ENCODE peak calls at places on chromosome 13, in five cellular contexts. I is choroid plexus epithelial cell, L is progenitor cell of endocrine pancreas, X is breast epithelium, P is activated B cell treated with CpG ODN at 0.5 μM for 24 hours. W is an unnamed sample.

GRCh38 chr13:109758937-109759480 is 27.4 kb downstream of the IRS2 start:
- DNase-seq in X (no peak), L (no peak), P (no peak), I (no peak), W (no peak)

GRCh38 chr13:97630725-97631124 is 196.8 kb downstream of the RAP2A start:
- DNase-seq in L (no peak), X (no peak), I (no peak), P (no peak), W (no peak)

GRCh38 chr13:39942177-39942900 is 286.9 kb downstream of the COG6 start:
- DNase-seq in X (no peak), L (no peak), P (no peak), I (no peak), W (no peak)

GRCh38 chr13:44136693-44137268 is 236.8 kb upstream of the SERP2 start:
- DNase-seq in X (no peak), L (no peak), P (no peak), I (no peak), W (no peak)

GRCh38 chr13:50141660-50142010 is 126.4 kb downstream of the KCNRG start:
- DNase-seq in P (no peak), X (no peak), L (no peak), I (no peak), W (no peak)

GRCh38 chr13:71798723-71799122 is 68.3 kb downstream of the DACH1 start:
- DNase-seq in L (no peak), P (no peak), X (no peak), I (no peak), W (no peak)

GRCh38 chr13:80551650-80552497 is 210.9 kb upstream of the SPRY2 start:
- DNase-seq in I (peak; percentile 38), X (no peak), P (no peak), L (no peak), W (no peak)

GRCh38 chr13:113506025-113506685 is 15.6 kb upstream of the DCUN1D2 start:
- DNase-seq in L (no peak), I (peak; percentile 58), X (no peak), P (no peak), W (no peak)

GRCh38 chr13:40058757-40059236 is 403.3 kb downstream of the COG6 start:
- DNase-seq in X (no peak), P (no peak), I (peak; percentile 89), L (no peak), W (no peak)

GRCh38 chr13:69109891-69110525 is 997.6 kb upstream of the ATXN8OS start:
- DNase-seq in L (no peak), P (no peak), I (no peak), X (no peak), W (no peak)

GRCh38 chr13:77580748-77581147 is 45.2 kb downstream of the SCEL start:
- DNase-seq in P (no peak), I (no peak), X (no peak), L (no peak), W (no peak)

GRCh38 chr13:24694907-24695306 is 14.7 kb downstream of the ATP12A start:
- DNase-seq in P (no peak), X (no peak), L (no peak), I (no peak), W (no peak)

GRCh38 chr13:25232937-25233515 is 54.3 kb downstream of the MTMR6 start:
- DNase-seq in P (no peak), I (peak; percentile 52), X (no peak), L (no peak), W (no peak)

GRCh38 chr13:78487707-78488106 is 115.6 kb downstream of the POU4F1 start:
- DNase-seq in L (no peak), P (no peak), X (no peak), I (no peak), W (no peak)

GRCh38 chr13:100573121-100573520 is 15.5 kb downstream of the GGACT start:
- DNase-seq in L (peak; percentile 20), X (peak; percentile 59), I (peak; percentile 93), P (peak; percentile 35), W (no peak)

GRCh38 chr13:113359556-113359955 is 4.4 kb downstream of the GRTP1 start:
- DNase-seq in L (no peak), P (no peak), I (no peak), X (no peak), W (no peak)

GRCh38 chr13:67230774-67231480 is 791 bp upstream of the PCDH9 start:
- DNase-seq in P (peak; percentile 37), L (peak; percentile 39), X (peak; percentile 58), I (peak; percentile 64), W (peak; percentile 75)

GRCh38 chr13:80400164-80400767 is 59.3 kb upstream of the SPRY2 start:
- DNase-seq in X (no peak), L (no peak), I (no peak), P (no peak), W (no peak)

GRCh38 chr13:37187110-37187509 is 81.6 kb upstream of the CSNK1A1L start:
- DNase-seq in X (no peak), P (no peak), L (no peak), I (peak; percentile 54), W (no peak)

GRCh38 chr13:71770710-71771109 is 96.3 kb downstream of the DACH1 start:
- DNase-seq in X (no peak), P (no peak), L (no peak), I (no peak), W (no peak)

GRCh38 chr13:22592515-22592914 is 588.3 kb upstream of the SGCG start:
- DNase-seq in I (no peak), P (no peak), X (no peak), L (no peak), W (no peak)

GRCh38 chr13:75415720-75416119 is 66.2 kb downstream of the TBC1D4 start:
- DNase-seq in X (no peak), P (no peak), I (peak; percentile 92), L (no peak), W (no peak)

GRCh38 chr13:46541210-46541609 is 11.8 kb upstream of the LRCH1 start:
- DNase-seq in P (no peak), I (no peak), L (no peak), X (no peak), W (no peak)

GRCh38 chr13:40315416-40316064 is 350.9 kb downstream of the FOXO1 start:
- DNase-seq in P (no peak), I (peak; percentile 18), X (no peak), L (no peak), W (no peak)

GRCh38 chr13:50419466-50419865 is 404.2 kb downstream of the KCNRG start:
- DNase-seq in L (no peak), P (no peak), X (no peak), I (no peak), W (no peak)

GRCh38 chr13:114002009-114002544 is 28.2 kb upstream of the C13orf46 start:
- DNase-seq in L (no peak), I (no peak), X (no peak), P (no peak), W (no peak)

GRCh38 chr13:67023088-67023893 is 206.8 kb downstream of the PCDH9 start:
- DNase-seq in L (no peak), X (no peak), P (no peak), I (peak; percentile 98), W (no peak)

GRCh38 chr13:30615851-30616311 is 1.8 kb upstream of the USPL1 start:
- DNase-seq in X (no peak), P (no peak), I (peak; percentile 66), L (no peak), W (no peak)

GRCh38 chr13:30616927-30617314 is 799 bp upstream of the USPL1 start:
- DNase-seq in P (no peak), L (peak; percentile 49), I (peak; percentile 96), X (peak; percentile 57), W (no peak)

GRCh38 chr13:30618186-30618937 is 642 bp downstream of the USPL1 start:
- DNase-seq in L (no peak), I (peak; percentile 21), P (peak; percentile 41), X (no peak), W (no peak)

GRCh38 chr13:30618938-30619289 is 1.2 kb downstream of the USPL1 start:
- DNase-seq in I (peak; percentile 11), L (no peak), P (no peak), X (no peak), W (no peak)

DNA sequence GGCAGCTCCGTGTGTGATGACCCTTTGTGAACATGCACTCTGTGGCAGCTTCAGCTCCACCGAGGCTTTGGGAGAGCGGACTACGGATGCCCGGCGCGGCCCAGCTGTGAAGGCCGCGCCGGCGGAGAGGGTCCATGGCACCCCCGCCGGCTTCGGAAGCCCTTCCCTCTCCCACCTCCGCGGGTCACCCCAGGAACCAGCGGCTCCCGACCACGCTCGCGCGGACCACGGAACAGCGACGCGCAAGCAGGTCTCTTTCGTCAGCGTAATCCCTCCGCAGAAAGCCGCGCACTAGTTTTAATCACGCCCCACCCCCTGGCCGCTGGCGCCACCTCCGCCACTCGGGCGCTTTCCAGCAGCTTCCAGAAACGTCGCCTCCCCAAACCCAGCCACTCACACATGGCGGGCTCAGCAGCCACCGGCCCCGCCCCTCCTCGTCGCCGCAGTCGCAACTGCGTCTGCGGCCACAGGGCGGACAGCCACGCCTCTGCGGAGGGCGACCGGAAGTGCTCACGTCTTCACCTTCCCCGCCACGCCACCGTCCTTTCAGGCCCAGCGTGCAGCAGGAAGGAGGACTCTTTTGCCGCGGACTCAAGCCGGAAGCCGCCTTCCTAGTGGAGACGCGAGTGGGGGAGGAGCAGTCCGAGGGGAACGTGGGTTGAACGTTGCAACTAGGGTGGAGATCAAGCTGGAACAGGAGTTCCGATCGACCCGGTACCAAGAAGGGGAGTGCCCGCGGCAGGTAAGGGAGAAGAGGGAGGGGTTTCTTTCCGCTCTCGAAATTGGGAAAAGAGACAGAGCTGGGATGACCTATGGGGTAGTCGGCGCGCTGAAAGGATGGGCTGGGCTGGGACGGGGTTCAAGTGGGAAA is at the start of gene USPL1:
- DNase-seq in X (peak; percentile 98), I (peak; percentile 100), P (peak; percentile 98), L (peak; percentile 96), W (peak; percentile 98)
- TF ChIP-seq CTCF in X (peak; percentile 71), I (peak; percentile 16), P (no peak), L (peak; percentile 45), W (peak; percentile 67)

GRCh38 chr13:59609421-59609820 is 554.3 kb downstream of the DIAPH3 start:
- DNase-seq in P (no peak), L (no peak), I (no peak), X (no peak), W (no peak)

GRCh38 chr13:59607172-59607571 is 556.6 kb downstream of the DIAPH3 start:
- DNase-seq in I (no peak), P (no peak), L (no peak), X (no peak), W (no peak)

GRCh38 chr13:59601993-59602392 is 561.7 kb downstream of the DIAPH3 start:
- DNase-seq in P (no peak), L (no peak), X (no peak), I (peak; percentile 3), W (no peak)

GRCh38 chr13:59603646-59604045 is 560.1 kb downstream of the DIAPH3 start:
- DNase-seq in L (no peak), X (no peak), I (no peak), P (no peak), W (no peak)

GRCh38 chr13:59607780-59608233 is 555.9 kb downstream of the DIAPH3 start:
- DNase-seq in I (no peak), L (no peak), P (no peak), X (no peak), W (no peak)
- TF ChIP-seq CTCF in I (no peak), L (no peak), P (no peak), X (no peak), W (no peak)

GRCh38 chr13:95697052-95697680 is 20.2 kb downstream of the DNAJC3 start:
- DNase-seq in X (no peak), L (no peak), P (no peak), I (no peak), W (no peak)

GRCh38 chr13:95698047-95698749 is 21.3 kb downstream of the DNAJC3 start:
- DNase-seq in X (no peak), L (no peak), P (no peak), I (peak; percentile 52), W (no peak)
- TF ChIP-seq CTCF in X (no peak), L (peak; percentile 33), P (no peak), I (peak; percentile 49), W (peak; percentile 53)

GRCh38 chr13:32687275-32687674 is 101.0 kb downstream of the PDS5B start:
- DNase-seq in I (no peak), X (no peak), P (no peak), L (no peak), W (no peak)
- TF ChIP-seq CTCF in I (no peak), X (no peak), P (no peak), L (no peak), W (no peak)

W was measured in type B pancreatic cell.